ENCODE peak calls at places on chromosome 6, in nine cellular contexts. D is Daoy; I is HFFc6; R is heart left ventricle; J is stimulated activated CD4-positive, alpha-beta T cell treated with anti-CD3 and anti-CD28 coated beads, Interleukin-1b, Interleukin-23, amount 100 ng/mL, for 4 hours; S is naive thymus-derived CD4-positive, alpha-beta T cell; Z is progenitor cell of endocrine pancreas; P is CD4-positive, CD25-positive, alpha-beta regulatory T cell; F is stimulated activated CD8-positive, alpha-beta memory T cell treated with anti-CD3 and anti-CD28 coated beads, Interleukin-4, amount 100 ng/mL, for 4 hours. X is an unnamed sample.

GRCh38 chr6:62338477-62338876 is 52.5 kb upstream of the KHDRBS2 start:
- DNase-seq in I (no peak), S (no peak), J (no peak), D (no peak), F (no peak), P (no peak), Z (no peak), R (no peak), X (no peak)

GRCh38 chr6:145372671-145373123 is 362.6 kb downstream of the EPM2A start:
- DNase-seq in S (no peak), Z (no peak), F (no peak), R (no peak), P (no peak), I (peak), D (no peak), J (no peak), X (no peak)

GRCh38 chr6:88086792-88087191 is 39.2 kb downstream of the SPACA1 start:
- DNase-seq in Z (no peak), D (no peak), S (no peak), I (no peak), P (no peak), R (no peak), J (no peak), F (no peak), X (no peak)

GRCh38 chr6:8705435-8706020 is 270.2 kb upstream of the SLC35B3 start:
- DNase-seq in F (no peak), I (no peak), R (no peak), D (no peak), Z (no peak), J (no peak), S (no peak), P (no peak), X (no peak)

GRCh38 chr6:112282217-112282616 is 27.9 kb upstream of the LAMA4 start:
- DNase-seq in S (no peak), F (no peak), R (no peak), I (peak), D (peak), J (no peak), P (no peak), Z (no peak), X (no peak)

GRCh38 chr6:163413345-163414116 is 987 bp upstream of the QKI start:
- DNase-seq in D (peak), F (peak), J (peak), I (peak), S (peak), P (peak), R (peak), Z (peak), X (peak)

GRCh38 chr6:152094276-152094675 is 286.8 kb downstream of the ESR1 start:
- DNase-seq in J (no peak), D (no peak), Z (no peak), I (no peak), S (no peak), F (no peak), P (no peak), R (no peak), X (no peak)

GRCh38 chr6:92577077-92577719 is 842.2 kb downstream of the EPHA7 start:
- DNase-seq in S (no peak), I (no peak), D (peak), J (no peak), Z (no peak), P (no peak), F (no peak), R (no peak), X (no peak)

GRCh38 chr6:19301980-19302379 is 535.2 kb upstream of the ID4 start:
- DNase-seq in J (no peak), D (peak), P (no peak), Z (no peak), S (no peak), R (no peak), I (peak), F (no peak), X (no peak)

GRCh38 chr6:38012573-38012972 is 193.0 kb downstream of the ZFAND3 start:
- DNase-seq in Z (no peak), P (no peak), S (no peak), R (no peak), D (peak), F (no peak), I (no peak), J (peak), X (no peak)

GRCh38 chr6:40999498-41000070 is 39.4 kb downstream of the UNC5CL start:
- DNase-seq in S (no peak), F (no peak), Z (no peak), R (no peak), J (peak), P (no peak), D (peak), I (peak), X (no peak)

GRCh38 chr6:119873107-119873506 is 523.5 kb upstream of the MAN1A1 start:
- DNase-seq in D (no peak), F (no peak), Z (no peak), R (no peak), P (no peak), J (no peak), S (no peak), I (no peak), X (no peak)

GRCh38 chr6:81476881-81477280 is 275.6 kb downstream of the TENT5A start:
- DNase-seq in Z (no peak), S (no peak), F (no peak), P (no peak), R (no peak), D (peak), I (peak), J (no peak), X (no peak)

GRCh38 chr6:142842423-142843261 is 102.3 kb downstream of the HIVEP2 start:
- DNase-seq in I (peak), F (no peak), J (no peak), Z (no peak), D (peak), P (peak), R (no peak), S (no peak), X (no peak)

GRCh38 chr6:14488185-14488584 is 370.6 kb downstream of the CD83 start:
- DNase-seq in I (no peak), J (no peak), F (no peak), D (no peak), Z (no peak), S (no peak), P (no peak), R (no peak), X (no peak)

GRCh38 chr6:132664309-132665034 is 5.5 kb upstream of the TAAR1 start:
- DNase-seq in D (no peak), I (no peak), P (no peak), S (no peak), R (no peak), Z (no peak), F (no peak), J (no peak), X (no peak)

GRCh38 chr6:161744211-161745067 is 470.6 kb upstream of the AGPAT4 start:
- DNase-seq in R (no peak), Z (no peak), D (peak), I (no peak), F (no peak), S (no peak), P (no peak), J (no peak), X (no peak)

GRCh38 chr6:25017932-25018581 is 82.3 kb upstream of the RIPOR2 start:
- DNase-seq in R (peak), D (peak), P (peak), I (peak), J (peak), F (peak), Z (no peak), S (peak), X (peak)

GRCh38 chr6:41371461-41371991 is 36.1 kb downstream of the NCR2 start:
- DNase-seq in P (no peak), Z (peak), S (no peak), J (no peak), R (peak), D (peak), I (peak), F (no peak), X (no peak)

GRCh38 chr6:144615870-144616269 is 330.7 kb downstream of the UTRN start:
- DNase-seq in R (no peak), D (no peak), P (no peak), I (no peak), F (no peak), J (no peak), Z (no peak), S (no peak), X (no peak)

GRCh38 chr6:81894286-81894685 is 141.8 kb upstream of the TENT5A start:
- DNase-seq in I (no peak), R (no peak), P (no peak), F (no peak), D (no peak), J (no peak), S (no peak), Z (no peak), X (no peak)

GRCh38 chr6:56259163-56259562 is 11.8 kb upstream of the COL21A1 start:
- DNase-seq in J (no peak), P (no peak), R (no peak), D (no peak), S (no peak), F (no peak), Z (no peak), I (no peak), X (no peak)

GRCh38 chr6:41344865-41345264 is 9.5 kb downstream of the NCR2 start:
- DNase-seq in S (no peak), I (no peak), F (no peak), P (no peak), D (no peak), R (no peak), J (no peak), Z (no peak), X (no peak)

GRCh38 chr6:151068761-151069312 is 170.9 kb upstream of the AKAP12 start:
- DNase-seq in I (peak), J (no peak), R (no peak), Z (no peak), S (no peak), P (no peak), F (no peak), D (peak), X (no peak)

GRCh38 chr6:90140683-90141082 is 156.0 kb downstream of the BACH2 start:
- DNase-seq in P (no peak), J (no peak), I (no peak), Z (no peak), R (no peak), S (no peak), D (no peak), F (no peak), X (no peak)

GRCh38 chr6:3228046-3228671 is 706 bp upstream of the TUBB2B start:
- DNase-seq in F (no peak), J (no peak), R (no peak), P (no peak), S (no peak), I (no peak), Z (peak), D (peak), X (no peak)

GRCh38 chr6:133099573-133099972 is 141.6 kb upstream of the EYA4 start:
- DNase-seq in F (no peak), J (no peak), I (peak), P (no peak), D (peak), Z (no peak), R (no peak), S (no peak), X (no peak)

GRCh38 chr6:112027942-112028674 is 25.8 kb upstream of the CCN6 start:
- DNase-seq in Z (no peak), R (no peak), D (peak), J (no peak), P (peak), F (no peak), S (no peak), I (no peak), X (peak)

GRCh38 chr6:18498408-18498807 is 111.3 kb downstream of the RNF144B start:
- DNase-seq in R (no peak), I (no peak), J (no peak), D (no peak), S (no peak), P (no peak), F (no peak), Z (no peak), X (no peak)

GRCh38 chr6:6780231-6780630 is 191.7 kb downstream of the LY86 start:
- DNase-seq in I (no peak), Z (no peak), S (no peak), D (no peak), J (no peak), R (no peak), F (no peak), P (no peak), X (no peak)

GRCh38 chr6:150579611-150580010 is 20.1 kb upstream of the PLEKHG1 start:
- DNase-seq in F (no peak), Z (no peak), J (no peak), P (no peak), I (no peak), S (no peak), D (no peak), R (no peak), X (no peak)

GRCh38 chr6:79605061-79605460 is 26.1 kb upstream of the SH3BGRL2 start:
- DNase-seq in Z (no peak), D (no peak), I (no peak), F (no peak), R (no peak), S (no peak), P (no peak), J (no peak), X (no peak)

GRCh38 chr6:107115695-107116327 is 496 bp upstream of the BEND3 start:
- DNase-seq in F (no peak), P (no peak), J (peak), R (peak), I (peak), D (peak), Z (peak), S (peak), X (no peak)

GRCh38 chr6:166955121-166955864 is 1.1 kb downstream of the RNASET2 start:
- DNase-seq in D (no peak), I (no peak), S (no peak), R (no peak), F (no peak), P (peak), J (no peak), Z (no peak), X (no peak)